ENCODE peak calls at places on chromosomes 7 and 10, in seven cellular contexts. T is AG04450, I is kidney, X is kidney epithelial cell, R is mammary epithelial cell, A is brain microvascular endothelial cell, Q is fibroblast of the aortic adventitia. V is an unnamed sample.
A peak's percentile ranks its signal among the peaks of the same experiment; 100 is the strongest.

GRCh38 chr10:29681700-29682444 is 47.1 kb upstream of the SVIL start:
- DNase-seq in I (no peak), Q (no peak), A (no peak), T (no peak), R (no peak), X (no peak), V (no peak)

GRCh38 chr7:85452674-85453073 is 265.8 kb upstream of the SEMA3D start:
- DNase-seq in R (no peak), X (no peak), Q (peak; percentile 15), A (no peak), I (no peak), T (no peak), V (no peak)

GRCh38 chr10:99894613-99895012 is 112.2 kb downstream of the ABCC2 start:
- DNase-seq in R (no peak), T (no peak), Q (no peak), X (no peak), A (no peak), I (no peak), V (no peak)

GRCh38 chr10:1169186-1169885 is 113.2 kb downstream of the WDR37 start:
- DNase-seq in A (no peak), T (no peak), X (no peak), Q (no peak), R (no peak), I (no peak), V (no peak)

GRCh38 chr7:38748056-38748610 is 117.0 kb upstream of the AMPH start:
- DNase-seq in A (peak; percentile 18), R (no peak), T (no peak), Q (peak; percentile 53), I (no peak), X (no peak), V (peak; percentile 64)

GRCh38 chr10:74511051-74511450 is 315.3 kb upstream of the KAT6B start:
- DNase-seq in X (no peak), Q (no peak), A (no peak), T (no peak), I (no peak), R (no peak), V (no peak)

GRCh38 chr10:72567421-72567820 is 58.5 kb downstream of the MICU1 start:
- DNase-seq in I (no peak), A (peak; percentile 20), X (peak; percentile 14), T (no peak), Q (peak; percentile 17), R (peak; percentile 83), V (peak; percentile 24)

GRCh38 chr7:77327067-77327931 is 88.8 kb downstream of the GSAP start:
- DNase-seq in X (peak; percentile 18), A (peak; percentile 72), T (peak; percentile 82), R (peak; percentile 74), I (peak; percentile 78), Q (peak; percentile 80), V (peak; percentile 68)

GRCh38 chr7:127997226-127997922 is 33.9 kb downstream of the LRRC4 start:
- DNase-seq in T (peak; percentile 11), X (no peak), A (no peak), Q (no peak), R (no peak), I (no peak), V (no peak)

GRCh38 chr7:47291461-47292051 is 290.4 kb downstream of the TNS3 start:
- DNase-seq in R (peak; percentile 95), T (peak; percentile 61), I (peak; percentile 64), X (peak; percentile 95), Q (peak; percentile 86), A (peak; percentile 96), V (peak; percentile 98)

GRCh38 chr7:72170489-72170888 is 241.6 kb downstream of the CALN1 start:
- DNase-seq in Q (no peak), T (no peak), R (no peak), A (no peak), X (no peak), I (no peak), V (no peak)

GRCh38 chr7:142459557-142459963 is 201.7 kb upstream of the PRSS58 start:
- DNase-seq in Q (peak; percentile 89), I (no peak), R (peak; percentile 67), A (peak; percentile 68), T (peak; percentile 59), X (no peak), V (peak; percentile 91)

GRCh38 chr10:58782876-58783859 is 270.5 kb downstream of the BICC1 start:
- DNase-seq in A (no peak), Q (peak; percentile 89), X (no peak), R (no peak), I (peak; percentile 73), T (no peak), V (peak; percentile 79)

GRCh38 chr7:38978474-38978873 is 765 bp downstream of the POU6F2 start:
- DNase-seq in X (no peak), Q (no peak), R (no peak), T (no peak), A (no peak), I (no peak), V (no peak)

GRCh38 chr7:43039346-43039745 is 73.1 kb upstream of the HECW1 start:
- DNase-seq in Q (no peak), I (no peak), X (no peak), R (no peak), T (no peak), A (no peak), V (peak; percentile 11)

GRCh38 chr7:105871142-105871541 is 5.3 kb downstream of the ATXN7L1 start:
- DNase-seq in I (no peak), A (no peak), Q (no peak), R (peak; percentile 78), T (no peak), X (no peak), V (no peak)

GRCh38 chr10:19817251-19818046 is 1.2 kb downstream of the PLXDC2 start:
- DNase-seq in I (peak; percentile 75), Q (no peak), A (no peak), T (no peak), R (peak; percentile 60), X (no peak), V (no peak)

GRCh38 chr7:159103382-159104187 is 41.1 kb downstream of the VIPR2 start:
- DNase-seq in R (no peak), Q (no peak), A (no peak), T (no peak), X (no peak), I (no peak), V (no peak)

GRCh38 chr7:39592586-39592985 is 26.4 kb downstream of the YAE1 start:
- DNase-seq in X (peak; percentile 73), Q (peak; percentile 88), I (no peak), R (peak; percentile 69), T (no peak), A (no peak), V (peak; percentile 86)

GRCh38 chr7:152860302-152860701 is 100.8 kb downstream of the ACTR3B start:
- DNase-seq in I (no peak), Q (no peak), R (no peak), A (no peak), T (no peak), X (no peak), V (no peak)

GRCh38 chr7:91169819-91170218 is 94.4 kb upstream of the FZD1 start:
- DNase-seq in Q (no peak), I (no peak), T (no peak), X (no peak), R (no peak), A (no peak), V (no peak)

DNA sequence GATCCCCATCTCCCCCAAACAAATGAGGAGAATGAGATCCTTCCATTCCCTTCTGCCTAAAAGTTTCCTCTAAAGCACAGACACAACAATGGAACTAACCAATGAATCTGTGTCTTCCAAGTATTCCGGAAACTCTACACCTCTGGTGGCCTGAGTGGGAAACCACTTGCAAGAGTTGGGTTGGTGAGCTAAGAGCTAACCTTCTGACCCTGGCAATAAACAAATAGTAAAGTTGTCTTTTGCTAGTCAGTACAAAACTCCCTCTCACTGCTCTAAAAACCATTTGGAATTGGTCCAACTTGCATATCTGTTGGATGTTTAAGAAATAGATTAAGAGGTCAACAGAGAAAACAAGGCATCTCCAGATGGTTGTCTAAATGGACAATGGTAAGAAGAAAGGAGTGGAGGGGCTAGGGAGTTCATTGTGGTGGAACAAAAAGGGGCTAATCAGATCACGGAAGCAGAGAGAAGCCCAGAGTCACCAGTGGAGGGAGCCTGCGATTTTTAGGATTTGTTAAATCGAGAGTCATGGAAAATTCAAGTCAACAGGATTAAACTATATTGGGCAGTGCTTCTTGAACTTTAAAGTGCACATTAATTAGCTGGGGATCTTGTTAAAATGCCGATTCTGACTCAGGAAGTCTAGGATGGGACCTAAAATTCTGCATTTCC is 192.3 kb downstream of the EVX1 start:
- DNase-seq in R (no peak), X (no peak), I (no peak), T (no peak), Q (no peak), A (no peak), V (peak; percentile 35)
- TF ChIP-seq CTCF in R (no peak), X (no peak), I (no peak), T (peak; percentile 20), Q (peak; percentile 23), A (peak; percentile 40), V (peak; percentile 26)

DNA sequence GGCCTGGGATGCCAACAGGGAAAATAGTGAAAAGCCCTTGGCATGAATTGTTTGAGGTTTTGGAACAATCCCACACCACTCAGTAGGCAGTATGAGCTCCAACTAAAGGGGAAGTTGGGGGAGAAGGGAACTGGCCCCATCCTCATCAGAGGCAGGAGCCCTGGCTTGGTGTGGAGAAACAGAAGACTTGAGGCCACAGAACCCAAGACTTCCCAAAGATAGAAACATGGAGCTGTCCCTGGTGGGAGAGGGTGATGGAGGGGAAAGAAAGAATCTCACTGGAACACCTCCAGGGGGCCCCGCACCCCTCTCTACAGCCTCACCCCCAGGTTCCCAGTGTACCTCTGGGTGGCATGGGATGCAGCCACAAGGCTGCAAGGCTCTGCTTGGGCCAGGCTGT is 85.7 kb downstream of the VSTM4 start:
- DNase-seq in Q (no peak), R (no peak), T (no peak), A (no peak), X (no peak), I (no peak), V (no peak)
- H3K4me3 ChIP-seq in Q (no peak overlapping the region), R (no peak overlapping the region), T (no peak overlapping the region), A (no peak overlapping the region), X (no peak overlapping the region), I (no peak overlapping the region), V (no peak overlapping the region)

GRCh38 chr7:25009271-25009670 is 29.3 kb upstream of the OSBPL3 start:
- DNase-seq in R (peak; percentile 81), A (peak; percentile 92), T (peak; percentile 80), Q (peak; percentile 96), I (no peak), X (no peak), V (peak; percentile 99)

GRCh38 chr7:25012254-25012653 is 32.3 kb upstream of the OSBPL3 start:
- DNase-seq in X (no peak), A (no peak), Q (no peak), T (no peak), I (no peak), R (peak; percentile 38), V (peak; percentile 7)

GRCh38 chr7:25014735-25015134 is 34.8 kb upstream of the OSBPL3 start:
- DNase-seq in X (no peak), T (peak; percentile 82), R (peak; percentile 64), I (no peak), A (peak; percentile 66), Q (peak; percentile 99), V (peak; percentile 99)
- TF ChIP-seq CTCF in X (no peak), T (no peak), R (no peak), I (no peak), A (no peak), Q (no peak), V (no peak)

DNA sequence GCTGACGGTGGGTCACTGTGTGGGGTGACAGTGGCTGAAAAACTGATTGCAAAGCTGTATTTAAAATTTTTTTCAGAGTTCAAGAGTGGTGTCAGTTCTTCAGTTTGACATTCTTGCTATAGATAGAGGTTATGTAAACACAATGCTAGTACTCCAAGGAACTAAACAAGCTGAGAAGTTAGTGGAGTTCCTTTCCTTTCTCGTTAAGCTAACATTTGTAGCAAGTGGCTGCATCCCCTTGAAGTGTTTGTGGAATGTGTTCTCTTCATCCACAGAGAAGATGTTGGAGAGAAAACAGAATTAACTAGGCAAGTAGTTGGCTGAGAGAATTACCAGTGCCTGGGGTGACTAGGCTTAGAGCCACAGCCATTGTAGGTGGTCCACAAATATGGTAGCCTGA is 15.8 kb downstream of the CCNY start:
- DNase-seq in I (no peak), X (no peak), A (no peak), R (no peak), T (no peak), Q (no peak), V (no peak)
- H3K4me3 ChIP-seq in I (no peak overlapping the region), X (no peak overlapping the region), A (no peak overlapping the region), R (no peak overlapping the region), T (no peak overlapping the region), Q (no peak overlapping the region), V (no peak overlapping the region)

V was measured in fibroblast of mammary gland.